ENCODE peak calls at places on chromosomes 7 and 10, in four cellular contexts. N, U, A and W are unnamed samples.

GRCh38 chr10:90769946-90770841 is 87.6 kb downstream of the HTR7 start:
- DNase-seq in N (no peak), U (no peak), A (no peak), W (no peak)

GRCh38 chr7:42107484-42107883 is 129.5 kb downstream of the GLI3 start:
- DNase-seq in N (no peak), U (no peak), A (peak), W (peak)

GRCh38 chr10:110989016-110989415 is 69.6 kb downstream of the SHOC2 start:
- DNase-seq in N (no peak), U (no peak), A (peak), W (no peak)

GRCh38 chr10:114755537-114755936 is 66.0 kb upstream of the FHIP2A start:
- DNase-seq in N (no peak), U (no peak), A (no peak), W (no peak)

GRCh38 chr7:47937711-47938573 is 10.3 kb downstream of the PKD1L1 start:
- DNase-seq in N (no peak), U (no peak), A (no peak), W (no peak)

GRCh38 chr10:15796762-15797161 is 63.5 kb downstream of the MINDY3 start:
- DNase-seq in N (no peak), U (no peak), A (no peak), W (no peak)

GRCh38 chr7:19674266-19674960 is 34.4 kb downstream of the POLR1F start:
- DNase-seq in N (no peak), U (no peak), A (peak), W (peak)

GRCh38 chr7:123995617-123996326 is 37.1 kb downstream of the TMEM229A start:
- DNase-seq in N (no peak), U (no peak), A (no peak), W (no peak)